ENCODE peak calls at places on chromosome 19, in nine cellular contexts. One of them, this sample, is unnamed.

GRCh38 chr19:42850981-42851717 is 28.4 kb downstream of the PSG1 start:
- DNase-seq in nephron progenitor cell: no peak
- DNase-seq in fibroblast of pulmonary artery: peak
- DNase-seq in lower leg skin: peak
- DNase-seq in neural crest cell: no peak
- DNase-seq in heart right ventricle: peak
- DNase-seq in HL-60: no peak
- DNase-seq in CD8-positive, alpha-beta T cell: no peak
- DNase-seq in heart left ventricle: no peak
- DNase-seq in this sample: no peak

GRCh38 chr19:41870401-41870873 is 6.6 kb upstream of the CD79A start:
- DNase-seq in lower leg skin: no peak
- DNase-seq in neural crest cell: no peak
- DNase-seq in HL-60: peak
- DNase-seq in fibroblast of pulmonary artery: peak
- DNase-seq in heart right ventricle: no peak
- DNase-seq in nephron progenitor cell: no peak
- DNase-seq in CD8-positive, alpha-beta T cell: no peak
- DNase-seq in heart left ventricle: no peak
- DNase-seq in this sample: no peak

GRCh38 chr19:45901432-45901903 is 945 bp downstream of the MYPOP start:
- DNase-seq in fibroblast of pulmonary artery: peak
- DNase-seq in CD8-positive, alpha-beta T cell: peak
- DNase-seq in neural crest cell: no peak
- DNase-seq in lower leg skin: no peak
- DNase-seq in nephron progenitor cell: peak
- DNase-seq in HL-60: peak
- DNase-seq in heart left ventricle: no peak
- DNase-seq in heart right ventricle: peak
- DNase-seq in this sample: peak

GRCh38 chr19:20351244-20351643 is 184.2 kb downstream of the ZNF486 start:
- DNase-seq in neural crest cell: no peak
- DNase-seq in nephron progenitor cell: no peak
- DNase-seq in CD8-positive, alpha-beta T cell: no peak
- DNase-seq in HL-60: no peak
- DNase-seq in heart left ventricle: no peak
- DNase-seq in lower leg skin: no peak
- DNase-seq in fibroblast of pulmonary artery: no peak
- DNase-seq in heart right ventricle: no peak
- DNase-seq in this sample: no peak

GRCh38 chr19:2034729-2035589 is 16.1 kb downstream of the MKNK2 start:
- DNase-seq in lower leg skin: no peak
- DNase-seq in HL-60: no peak
- DNase-seq in fibroblast of pulmonary artery: peak
- DNase-seq in heart left ventricle: peak
- DNase-seq in nephron progenitor cell: peak
- DNase-seq in CD8-positive, alpha-beta T cell: no peak
- DNase-seq in neural crest cell: peak
- DNase-seq in heart right ventricle: peak
- DNase-seq in this sample: peak

GRCh38 chr19:13010038-13010991 is 15.0 kb downstream of the NFIX start:
- DNase-seq in neural crest cell: no peak
- DNase-seq in heart right ventricle: peak
- DNase-seq in lower leg skin: no peak
- DNase-seq in CD8-positive, alpha-beta T cell: no peak
- DNase-seq in nephron progenitor cell: no peak
- DNase-seq in heart left ventricle: peak
- DNase-seq in fibroblast of pulmonary artery: peak
- DNase-seq in HL-60: no peak
- DNase-seq in this sample: no peak

GRCh38 chr19:6551091-6551490 is 20.3 kb downstream of the TNFSF9 start:
- DNase-seq in CD8-positive, alpha-beta T cell: no peak
- DNase-seq in lower leg skin: no peak
- DNase-seq in fibroblast of pulmonary artery: no peak
- DNase-seq in nephron progenitor cell: no peak
- DNase-seq in heart right ventricle: no peak
- DNase-seq in HL-60: no peak
- DNase-seq in heart left ventricle: no peak
- DNase-seq in neural crest cell: no peak
- DNase-seq in this sample: no peak

GRCh38 chr19:33177417-33177976 is 16.6 kb upstream of the LRP3 start:
- DNase-seq in heart right ventricle: no peak
- DNase-seq in lower leg skin: no peak
- DNase-seq in heart left ventricle: no peak
- DNase-seq in neural crest cell: peak
- DNase-seq in HL-60: no peak
- DNase-seq in fibroblast of pulmonary artery: no peak
- DNase-seq in nephron progenitor cell: no peak
- DNase-seq in CD8-positive, alpha-beta T cell: peak
- DNase-seq in this sample: peak

GRCh38 chr19:4694211-4694987 is 24.3 kb upstream of the MYDGF start:
- DNase-seq in nephron progenitor cell: no peak
- DNase-seq in HL-60: no peak
- DNase-seq in heart right ventricle: peak
- DNase-seq in CD8-positive, alpha-beta T cell: no peak
- DNase-seq in neural crest cell: no peak
- DNase-seq in lower leg skin: peak
- DNase-seq in heart left ventricle: peak
- DNase-seq in fibroblast of pulmonary artery: peak
- DNase-seq in this sample: no peak

GRCh38 chr19:48102870-48103751 is 7.5 kb downstream of the PLA2G4C start:
- DNase-seq in CD8-positive, alpha-beta T cell: no peak
- DNase-seq in lower leg skin: no peak
- DNase-seq in heart right ventricle: no peak
- DNase-seq in neural crest cell: peak
- DNase-seq in HL-60: peak
- DNase-seq in nephron progenitor cell: peak
- DNase-seq in heart left ventricle: no peak
- DNase-seq in fibroblast of pulmonary artery: peak
- DNase-seq in this sample: peak

GRCh38 chr19:1360818-1361461 is 22.8 kb upstream of the NDUFS7 start:
- DNase-seq in heart right ventricle: peak
- DNase-seq in CD8-positive, alpha-beta T cell: no peak
- DNase-seq in neural crest cell: no peak
- DNase-seq in HL-60: peak
- DNase-seq in nephron progenitor cell: peak
- DNase-seq in heart left ventricle: peak
- DNase-seq in lower leg skin: peak
- DNase-seq in fibroblast of pulmonary artery: peak
- DNase-seq in this sample: no peak

GRCh38 chr19:1237027-1237659 is 662 bp downstream of the CBARP start:
- DNase-seq in HL-60: no peak
- DNase-seq in heart left ventricle: no peak
- DNase-seq in CD8-positive, alpha-beta T cell: no peak
- DNase-seq in heart right ventricle: no peak
- DNase-seq in nephron progenitor cell: peak
- DNase-seq in neural crest cell: no peak
- DNase-seq in fibroblast of pulmonary artery: no peak
- DNase-seq in lower leg skin: no peak
- DNase-seq in this sample: no peak

GRCh38 chr19:5804516-5805464 is at the start of gene NRTN:
- DNase-seq in neural crest cell: no peak
- DNase-seq in lower leg skin: no peak
- DNase-seq in CD8-positive, alpha-beta T cell: peak
- DNase-seq in nephron progenitor cell: peak
- DNase-seq in HL-60: no peak
- DNase-seq in fibroblast of pulmonary artery: no peak
- DNase-seq in heart left ventricle: no peak
- DNase-seq in heart right ventricle: no peak
- DNase-seq in this sample: peak

GRCh38 chr19:6587093-6587820 is 3.7 kb downstream of the CD70 start:
- DNase-seq in heart left ventricle: no peak
- DNase-seq in fibroblast of pulmonary artery: no peak
- DNase-seq in neural crest cell: no peak
- DNase-seq in lower leg skin: no peak
- DNase-seq in HL-60: no peak
- DNase-seq in CD8-positive, alpha-beta T cell: no peak
- DNase-seq in heart right ventricle: no peak
- DNase-seq in nephron progenitor cell: peak
- DNase-seq in this sample: peak

GRCh38 chr19:31139871-31140505 is 209.2 kb downstream of the TSHZ3 start:
- DNase-seq in CD8-positive, alpha-beta T cell: no peak
- DNase-seq in heart right ventricle: no peak
- DNase-seq in lower leg skin: no peak
- DNase-seq in neural crest cell: no peak
- DNase-seq in HL-60: no peak
- DNase-seq in heart left ventricle: no peak
- DNase-seq in fibroblast of pulmonary artery: peak
- DNase-seq in nephron progenitor cell: no peak
- DNase-seq in this sample: no peak

GRCh38 chr19:28425431-28425931 is 787.5 kb downstream of the UQCRFS1 start:
- DNase-seq in HL-60: no peak
- DNase-seq in heart left ventricle: no peak
- DNase-seq in neural crest cell: no peak
- DNase-seq in heart right ventricle: no peak
- DNase-seq in CD8-positive, alpha-beta T cell: no peak
- DNase-seq in nephron progenitor cell: no peak
- DNase-seq in fibroblast of pulmonary artery: peak
- DNase-seq in lower leg skin: no peak
- DNase-seq in this sample: no peak

GRCh38 chr19:54803410-54803809 is at the start of gene KIR2DL4:
- DNase-seq in nephron progenitor cell: no peak
- DNase-seq in heart right ventricle: no peak
- DNase-seq in neural crest cell: no peak
- DNase-seq in HL-60: no peak
- DNase-seq in lower leg skin: no peak
- DNase-seq in heart left ventricle: no peak
- DNase-seq in fibroblast of pulmonary artery: no peak
- DNase-seq in CD8-positive, alpha-beta T cell: no peak
- DNase-seq in this sample: no peak

GRCh38 chr19:30521937-30522336 is 149.8 kb downstream of the ZNF536 start:
- DNase-seq in HL-60: no peak
- DNase-seq in heart left ventricle: no peak
- DNase-seq in CD8-positive, alpha-beta T cell: peak
- DNase-seq in heart right ventricle: no peak
- DNase-seq in neural crest cell: no peak
- DNase-seq in fibroblast of pulmonary artery: no peak
- DNase-seq in lower leg skin: no peak
- DNase-seq in nephron progenitor cell: no peak
- DNase-seq in this sample: no peak

GRCh38 chr19:42184401-42184861 is 33.0 kb downstream of the DEDD2 start:
- DNase-seq in nephron progenitor cell: peak
- DNase-seq in neural crest cell: peak
- DNase-seq in HL-60: no peak
- DNase-seq in fibroblast of pulmonary artery: peak
- DNase-seq in heart right ventricle: peak
- DNase-seq in lower leg skin: peak
- DNase-seq in heart left ventricle: peak
- DNase-seq in CD8-positive, alpha-beta T cell: peak
- DNase-seq in this sample: peak

GRCh38 chr19:3593156-3593555 is 7.9 kb downstream of the GIPC3 start:
- DNase-seq in lower leg skin: no peak
- DNase-seq in neural crest cell: no peak
- DNase-seq in nephron progenitor cell: no peak
- DNase-seq in heart right ventricle: no peak
- DNase-seq in HL-60: no peak
- DNase-seq in CD8-positive, alpha-beta T cell: no peak
- DNase-seq in fibroblast of pulmonary artery: no peak
- DNase-seq in heart left ventricle: no peak
- DNase-seq in this sample: no peak
- TF ChIP-seq CTCF in lower leg skin: no peak
- TF ChIP-seq CTCF in neural crest cell: no peak
- TF ChIP-seq CTCF in nephron progenitor cell: no peak
- TF ChIP-seq CTCF in heart right ventricle: no peak
- TF ChIP-seq CTCF in HL-60: no peak
- TF ChIP-seq CTCF in CD8-positive, alpha-beta T cell: no peak
- TF ChIP-seq CTCF in fibroblast of pulmonary artery: no peak
- TF ChIP-seq CTCF in heart left ventricle: no peak
- TF ChIP-seq CTCF in this sample: no peak

DNA sequence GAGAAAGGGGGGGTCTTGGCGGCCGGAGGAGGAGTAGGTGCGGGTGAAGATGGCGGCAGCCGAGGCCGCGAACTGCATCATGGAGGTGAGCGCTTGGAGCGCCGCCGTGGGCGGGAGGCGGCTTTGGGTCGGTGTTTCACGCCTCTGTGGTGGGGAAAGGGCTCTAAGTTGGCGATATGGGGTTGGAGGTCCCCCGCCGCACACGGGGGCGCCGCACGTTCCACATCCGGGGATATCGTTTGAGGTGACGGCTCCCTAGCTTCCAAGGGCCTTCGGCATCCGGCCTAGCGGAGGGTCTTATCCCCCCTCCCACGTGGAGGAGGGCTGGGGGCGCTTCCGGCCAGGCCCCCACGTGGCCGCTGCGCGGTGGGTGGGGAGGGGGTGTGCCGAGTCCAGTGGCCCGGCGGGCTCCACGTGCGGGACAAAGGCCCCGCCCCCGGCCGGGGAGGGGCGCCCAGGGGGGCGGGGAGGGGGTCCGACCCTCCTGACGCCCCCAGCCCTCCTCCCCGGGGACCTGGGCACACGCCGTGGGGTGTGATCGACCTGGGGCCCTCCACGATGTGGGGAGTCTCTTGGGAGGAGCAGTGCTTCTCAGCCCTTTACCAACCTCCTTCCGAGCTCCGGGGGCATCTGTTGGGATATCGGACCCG is at the start of gene PRMT1:
- DNase-seq in CD8-positive, alpha-beta T cell: no peak
- DNase-seq in fibroblast of pulmonary artery: peak
- DNase-seq in heart left ventricle: peak
- DNase-seq in HL-60: peak
- DNase-seq in nephron progenitor cell: peak
- DNase-seq in neural crest cell: peak
- DNase-seq in heart right ventricle: peak
- DNase-seq in lower leg skin: no peak
- DNase-seq in this sample: no peak
- TF ChIP-seq CTCF in CD8-positive, alpha-beta T cell: no peak
- TF ChIP-seq CTCF in fibroblast of pulmonary artery: no peak
- TF ChIP-seq CTCF in heart left ventricle: no peak
- TF ChIP-seq CTCF in HL-60: no peak
- TF ChIP-seq CTCF in nephron progenitor cell: no peak
- TF ChIP-seq CTCF in neural crest cell: no peak
- TF ChIP-seq CTCF in heart right ventricle: no peak
- TF ChIP-seq CTCF in lower leg skin: no peak
- TF ChIP-seq CTCF in this sample: no peak

GRCh38 chr19:57552432-57552831 is 7.2 kb downstream of the ZNF550 start:
- DNase-seq in HL-60: no peak
- DNase-seq in heart left ventricle: no peak
- DNase-seq in fibroblast of pulmonary artery: no peak
- DNase-seq in lower leg skin: no peak
- DNase-seq in nephron progenitor cell: no peak
- DNase-seq in neural crest cell: no peak
- DNase-seq in CD8-positive, alpha-beta T cell: peak
- DNase-seq in heart right ventricle: no peak
- DNase-seq in this sample: no peak
- TF ChIP-seq CTCF in HL-60: no peak
- TF ChIP-seq CTCF in heart left ventricle: no peak
- TF ChIP-seq CTCF in fibroblast of pulmonary artery: no peak
- TF ChIP-seq CTCF in lower leg skin: no peak
- TF ChIP-seq CTCF in nephron progenitor cell: no peak
- TF ChIP-seq CTCF in neural crest cell: no peak
- TF ChIP-seq CTCF in CD8-positive, alpha-beta T cell: no peak
- TF ChIP-seq CTCF in heart right ventricle: no peak
- TF ChIP-seq CTCF in this sample: no peak

DNA sequence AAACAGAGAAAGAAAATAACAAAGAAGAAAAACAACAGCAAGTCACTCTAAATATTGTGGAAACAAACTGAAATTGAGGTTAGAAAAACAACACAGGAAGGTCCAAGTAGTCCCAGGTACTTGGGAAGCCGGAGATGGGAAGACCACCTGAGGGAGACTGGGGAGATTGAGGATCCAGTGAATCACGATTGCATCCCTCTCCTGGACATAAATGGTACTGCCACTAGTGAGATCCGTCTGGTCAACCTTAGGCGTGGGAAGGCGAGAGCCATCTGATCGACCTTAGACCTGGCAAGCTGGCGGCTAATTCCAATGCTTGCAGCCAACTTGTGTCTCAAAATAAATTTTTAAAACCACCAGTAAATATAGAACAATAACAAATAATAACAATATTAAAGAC is 81.9 kb downstream of the ZNF726 start:
- DNase-seq in CD8-positive, alpha-beta T cell: no peak
- DNase-seq in neural crest cell: no peak
- DNase-seq in nephron progenitor cell: no peak
- DNase-seq in fibroblast of pulmonary artery: no peak
- DNase-seq in lower leg skin: no peak
- DNase-seq in heart left ventricle: no peak
- DNase-seq in heart right ventricle: no peak
- DNase-seq in HL-60: peak
- DNase-seq in this sample: no peak
- TF ChIP-seq CTCF in CD8-positive, alpha-beta T cell: peak
- TF ChIP-seq CTCF in neural crest cell: peak
- TF ChIP-seq CTCF in nephron progenitor cell: no peak
- TF ChIP-seq CTCF in fibroblast of pulmonary artery: peak
- TF ChIP-seq CTCF in lower leg skin: no peak
- TF ChIP-seq CTCF in heart left ventricle: no peak
- TF ChIP-seq CTCF in heart right ventricle: peak
- TF ChIP-seq CTCF in HL-60: peak
- TF ChIP-seq CTCF in this sample: no peak